ENCODE peak calls at places on chromosomes 2 and 18, in ten cellular contexts. One of them, this sample, is unnamed.

GRCh38 chr2:240346015-240346752 is 89.3 kb upstream of the GPC1 start:
- DNase-seq in esophagus squamous epithelium: no peak
- DNase-seq in dorsolateral prefrontal cortex: no peak
- DNase-seq in tibial nerve: no peak
- DNase-seq in ovary: no peak
- DNase-seq in right atrium auricular region: no peak
- DNase-seq in psoas muscle: no peak
- DNase-seq in fibroblast of villous mesenchyme: no peak
- DNase-seq in Peyer's patch: no peak
- DNase-seq in AG10803: no peak
- DNase-seq in this sample: no peak

GRCh38 chr2:28639836-28640235 is 111.8 kb upstream of the PPP1CB start:
- DNase-seq in esophagus squamous epithelium: no peak
- DNase-seq in dorsolateral prefrontal cortex: no peak
- DNase-seq in tibial nerve: no peak
- DNase-seq in ovary: no peak
- DNase-seq in right atrium auricular region: no peak
- DNase-seq in psoas muscle: no peak
- DNase-seq in fibroblast of villous mesenchyme: no peak
- DNase-seq in Peyer's patch: no peak
- DNase-seq in AG10803: no peak
- DNase-seq in this sample: no peak

GRCh38 chr2:132282911-132283310 is 121.2 kb upstream of the ANKRD30BL start:
- DNase-seq in esophagus squamous epithelium: no peak
- DNase-seq in dorsolateral prefrontal cortex: no peak
- DNase-seq in tibial nerve: no peak
- DNase-seq in ovary: no peak
- DNase-seq in right atrium auricular region: no peak
- DNase-seq in psoas muscle: no peak
- DNase-seq in fibroblast of villous mesenchyme: no peak
- DNase-seq in Peyer's patch: no peak
- DNase-seq in AG10803: no peak
- DNase-seq in this sample: no peak

GRCh38 chr2:66084948-66085590 is 349.9 kb upstream of the MEIS1 start:
- DNase-seq in esophagus squamous epithelium: no peak
- DNase-seq in dorsolateral prefrontal cortex: no peak
- DNase-seq in tibial nerve: no peak
- DNase-seq in ovary: no peak
- DNase-seq in right atrium auricular region: no peak
- DNase-seq in psoas muscle: no peak
- DNase-seq in fibroblast of villous mesenchyme: no peak
- DNase-seq in Peyer's patch: no peak
- DNase-seq in AG10803: no peak
- DNase-seq in this sample: no peak

GRCh38 chr2:105737980-105738657 is 6.6 kb upstream of the NCK2 start:
- DNase-seq in esophagus squamous epithelium: no peak
- DNase-seq in dorsolateral prefrontal cortex: no peak
- DNase-seq in tibial nerve: no peak
- DNase-seq in ovary: no peak
- DNase-seq in right atrium auricular region: no peak
- DNase-seq in psoas muscle: no peak
- DNase-seq in fibroblast of villous mesenchyme: no peak
- DNase-seq in Peyer's patch: no peak
- DNase-seq in AG10803: no peak
- DNase-seq in this sample: no peak

GRCh38 chr2:62467100-62467474 is 38.9 kb downstream of the TMEM17 start:
- DNase-seq in esophagus squamous epithelium: no peak
- DNase-seq in dorsolateral prefrontal cortex: no peak
- DNase-seq in tibial nerve: no peak
- DNase-seq in ovary: no peak
- DNase-seq in right atrium auricular region: no peak
- DNase-seq in psoas muscle: no peak
- DNase-seq in fibroblast of villous mesenchyme: no peak
- DNase-seq in Peyer's patch: no peak
- DNase-seq in AG10803: no peak
- DNase-seq in this sample: no peak

GRCh38 chr2:147416099-147416498 is 428.7 kb upstream of the ACVR2A start:
- DNase-seq in esophagus squamous epithelium: no peak
- DNase-seq in dorsolateral prefrontal cortex: no peak
- DNase-seq in tibial nerve: no peak
- DNase-seq in ovary: no peak
- DNase-seq in right atrium auricular region: no peak
- DNase-seq in psoas muscle: no peak
- DNase-seq in fibroblast of villous mesenchyme: no peak
- DNase-seq in Peyer's patch: no peak
- DNase-seq in AG10803: no peak
- DNase-seq in this sample: no peak

GRCh38 chr2:179031731-179032408 is 18.1 kb downstream of the CCDC141 start:
- DNase-seq in esophagus squamous epithelium: no peak
- DNase-seq in dorsolateral prefrontal cortex: no peak
- DNase-seq in tibial nerve: no peak
- DNase-seq in ovary: no peak
- DNase-seq in right atrium auricular region: no peak
- DNase-seq in psoas muscle: no peak
- DNase-seq in fibroblast of villous mesenchyme: peak
- DNase-seq in Peyer's patch: no peak
- DNase-seq in AG10803: peak
- DNase-seq in this sample: no peak

DNA sequence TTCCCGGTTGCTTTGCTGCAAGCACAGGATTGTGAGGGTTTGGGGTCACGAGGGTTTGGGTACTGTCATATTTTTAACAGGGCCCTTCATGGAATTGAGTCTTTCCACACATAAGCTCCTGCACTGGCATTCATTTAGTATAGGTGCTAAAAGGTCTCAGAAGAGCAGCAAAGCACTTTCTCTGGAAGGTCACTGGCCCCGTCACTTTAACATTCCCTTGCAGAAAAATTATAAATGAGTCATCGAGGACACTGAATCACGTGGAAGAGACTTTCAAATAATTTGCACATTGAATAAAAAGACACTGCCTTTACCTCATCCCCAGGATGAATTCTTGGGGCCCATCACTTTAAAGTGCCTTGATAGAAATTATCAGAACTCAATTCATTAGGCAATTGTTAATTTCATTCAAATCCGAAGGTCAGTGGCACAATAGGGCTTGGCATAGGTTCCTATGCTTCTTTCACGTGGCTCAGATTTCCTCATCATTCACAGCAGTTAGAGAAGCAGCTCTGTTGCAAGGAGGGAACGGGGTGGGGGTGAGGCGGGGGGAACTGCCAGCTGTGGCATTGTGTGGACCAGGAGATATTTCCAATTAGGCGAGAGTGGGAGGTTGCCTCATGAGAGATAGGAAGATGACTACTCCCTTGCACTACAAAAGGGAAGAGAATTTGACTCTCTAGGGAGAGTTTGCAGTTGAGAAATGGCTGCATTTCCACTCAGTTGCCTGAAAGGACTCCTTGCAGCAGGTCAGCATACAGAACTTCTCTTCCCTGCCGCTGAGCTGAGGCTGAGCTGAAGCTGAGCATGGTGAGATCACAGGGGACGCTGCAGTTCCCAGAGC is 86.4 kb upstream of the NPAS2 start:
- DNase-seq in esophagus squamous epithelium: no peak
- DNase-seq in dorsolateral prefrontal cortex: no peak
- DNase-seq in tibial nerve: no peak
- DNase-seq in ovary: no peak
- DNase-seq in right atrium auricular region: peak
- DNase-seq in psoas muscle: peak
- DNase-seq in fibroblast of villous mesenchyme: peak
- DNase-seq in Peyer's patch: no peak
- DNase-seq in AG10803: peak
- DNase-seq in this sample: no peak
- TF ChIP-seq CTCF in esophagus squamous epithelium: no peak
- TF ChIP-seq CTCF in dorsolateral prefrontal cortex: no peak
- TF ChIP-seq CTCF in tibial nerve: no peak
- TF ChIP-seq CTCF in ovary: no peak
- TF ChIP-seq CTCF in right atrium auricular region: no peak
- TF ChIP-seq CTCF in psoas muscle: no peak
- TF ChIP-seq CTCF in fibroblast of villous mesenchyme: no peak
- TF ChIP-seq CTCF in Peyer's patch: no peak
- TF ChIP-seq CTCF in AG10803: no peak
- TF ChIP-seq CTCF in this sample: no peak

DNA sequence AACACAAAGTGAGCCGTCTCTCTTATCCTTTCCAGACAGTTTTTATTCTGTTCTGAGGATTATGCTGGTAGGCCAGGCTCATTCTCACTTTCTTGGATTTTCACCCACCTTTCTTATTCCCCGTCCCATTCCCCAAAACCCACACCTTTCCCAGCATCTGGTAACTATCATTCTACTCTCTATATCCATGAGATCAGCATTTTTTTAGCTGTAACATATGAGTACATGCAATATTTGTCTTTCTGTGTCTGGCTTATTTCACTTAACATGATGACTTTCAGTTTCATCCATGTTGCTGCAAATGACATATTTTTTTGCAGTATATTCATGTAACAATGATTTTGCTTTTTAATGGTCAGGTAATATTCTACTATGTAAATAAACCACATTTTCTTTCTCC is 289.5 kb downstream of the RPRM start:
- DNase-seq in esophagus squamous epithelium: no peak
- DNase-seq in dorsolateral prefrontal cortex: no peak
- DNase-seq in tibial nerve: no peak
- DNase-seq in ovary: no peak
- DNase-seq in right atrium auricular region: no peak
- DNase-seq in psoas muscle: no peak
- DNase-seq in fibroblast of villous mesenchyme: no peak
- DNase-seq in Peyer's patch: no peak
- DNase-seq in AG10803: no peak
- DNase-seq in this sample: no peak
- TF ChIP-seq CTCF in esophagus squamous epithelium: no peak
- TF ChIP-seq CTCF in dorsolateral prefrontal cortex: no peak
- TF ChIP-seq CTCF in tibial nerve: no peak
- TF ChIP-seq CTCF in ovary: no peak
- TF ChIP-seq CTCF in right atrium auricular region: no peak
- TF ChIP-seq CTCF in psoas muscle: no peak
- TF ChIP-seq CTCF in fibroblast of villous mesenchyme: no peak
- TF ChIP-seq CTCF in Peyer's patch: no peak
- TF ChIP-seq CTCF in AG10803: no peak
- TF ChIP-seq CTCF in this sample: no peak

GRCh38 chr18:43786893-43787292 is 509.6 kb upstream of the SYT4 start:
- DNase-seq in esophagus squamous epithelium: no peak
- DNase-seq in dorsolateral prefrontal cortex: no peak
- DNase-seq in tibial nerve: no peak
- DNase-seq in ovary: no peak
- DNase-seq in right atrium auricular region: no peak
- DNase-seq in psoas muscle: no peak
- DNase-seq in fibroblast of villous mesenchyme: no peak
- DNase-seq in Peyer's patch: no peak
- DNase-seq in AG10803: no peak
- DNase-seq in this sample: no peak

GRCh38 chr18:43794363-43794762 is 517.1 kb upstream of the SYT4 start:
- DNase-seq in esophagus squamous epithelium: no peak
- DNase-seq in dorsolateral prefrontal cortex: no peak
- DNase-seq in tibial nerve: no peak
- DNase-seq in ovary: no peak
- DNase-seq in right atrium auricular region: no peak
- DNase-seq in psoas muscle: no peak
- DNase-seq in fibroblast of villous mesenchyme: no peak
- DNase-seq in Peyer's patch: no peak
- DNase-seq in AG10803: no peak
- DNase-seq in this sample: no peak

GRCh38 chr18:43785145-43785544 is 507.9 kb upstream of the SYT4 start:
- DNase-seq in esophagus squamous epithelium: no peak
- DNase-seq in dorsolateral prefrontal cortex: no peak
- DNase-seq in tibial nerve: no peak
- DNase-seq in ovary: no peak
- DNase-seq in right atrium auricular region: no peak
- DNase-seq in psoas muscle: no peak
- DNase-seq in fibroblast of villous mesenchyme: no peak
- DNase-seq in Peyer's patch: no peak
- DNase-seq in AG10803: no peak
- DNase-seq in this sample: no peak

GRCh38 chr18:43793910-43794309 is 516.6 kb upstream of the SYT4 start:
- DNase-seq in esophagus squamous epithelium: no peak
- DNase-seq in dorsolateral prefrontal cortex: no peak
- DNase-seq in tibial nerve: no peak
- DNase-seq in ovary: no peak
- DNase-seq in right atrium auricular region: no peak
- DNase-seq in psoas muscle: no peak
- DNase-seq in fibroblast of villous mesenchyme: no peak
- DNase-seq in Peyer's patch: no peak
- DNase-seq in AG10803: no peak
- DNase-seq in this sample: no peak

GRCh38 chr18:43789234-43790000 is 512.1 kb upstream of the SYT4 start:
- DNase-seq in esophagus squamous epithelium: no peak
- DNase-seq in dorsolateral prefrontal cortex: no peak
- DNase-seq in tibial nerve: no peak
- DNase-seq in ovary: no peak
- DNase-seq in right atrium auricular region: no peak
- DNase-seq in psoas muscle: no peak
- DNase-seq in fibroblast of villous mesenchyme: peak
- DNase-seq in Peyer's patch: no peak
- DNase-seq in AG10803: peak
- DNase-seq in this sample: no peak
- TF ChIP-seq CTCF in esophagus squamous epithelium: no peak
- TF ChIP-seq CTCF in dorsolateral prefrontal cortex: peak
- TF ChIP-seq CTCF in tibial nerve: peak
- TF ChIP-seq CTCF in ovary: no peak
- TF ChIP-seq CTCF in right atrium auricular region: no peak
- TF ChIP-seq CTCF in psoas muscle: peak
- TF ChIP-seq CTCF in fibroblast of villous mesenchyme: peak
- TF ChIP-seq CTCF in Peyer's patch: peak
- TF ChIP-seq CTCF in AG10803: peak
- TF ChIP-seq CTCF in this sample: peak

GRCh38 chr2:238134393-238134785 is 4.1 kb upstream of the KLHL30 start:
- DNase-seq in esophagus squamous epithelium: no peak
- DNase-seq in dorsolateral prefrontal cortex: no peak
- DNase-seq in tibial nerve: no peak
- DNase-seq in ovary: no peak
- DNase-seq in right atrium auricular region: no peak
- DNase-seq in psoas muscle: peak
- DNase-seq in fibroblast of villous mesenchyme: no peak
- DNase-seq in Peyer's patch: no peak
- DNase-seq in AG10803: no peak
- DNase-seq in this sample: no peak

GRCh38 chr2:238135601-238136150 is 2.8 kb upstream of the KLHL30 start:
- DNase-seq in esophagus squamous epithelium: no peak
- DNase-seq in dorsolateral prefrontal cortex: no peak
- DNase-seq in tibial nerve: no peak
- DNase-seq in ovary: no peak
- DNase-seq in right atrium auricular region: no peak
- DNase-seq in psoas muscle: peak
- DNase-seq in fibroblast of villous mesenchyme: no peak
- DNase-seq in Peyer's patch: no peak
- DNase-seq in AG10803: no peak
- DNase-seq in this sample: no peak

GRCh38 chr2:238132463-238133450 is 5.7 kb upstream of the KLHL30 start:
- DNase-seq in esophagus squamous epithelium: no peak
- DNase-seq in dorsolateral prefrontal cortex: no peak
- DNase-seq in tibial nerve: no peak
- DNase-seq in ovary: no peak
- DNase-seq in right atrium auricular region: no peak
- DNase-seq in psoas muscle: peak
- DNase-seq in fibroblast of villous mesenchyme: no peak
- DNase-seq in Peyer's patch: no peak
- DNase-seq in AG10803: no peak
- DNase-seq in this sample: no peak

GRCh38 chr2:238131761-238132462 is 6.6 kb upstream of the KLHL30 start:
- DNase-seq in esophagus squamous epithelium: no peak
- DNase-seq in dorsolateral prefrontal cortex: no peak
- DNase-seq in tibial nerve: no peak
- DNase-seq in ovary: no peak
- DNase-seq in right atrium auricular region: no peak
- DNase-seq in psoas muscle: peak
- DNase-seq in fibroblast of villous mesenchyme: no peak
- DNase-seq in Peyer's patch: no peak
- DNase-seq in AG10803: no peak
- DNase-seq in this sample: no peak

GRCh38 chr2:238133499-238134392 is 4.7 kb upstream of the KLHL30 start:
- DNase-seq in esophagus squamous epithelium: no peak
- DNase-seq in dorsolateral prefrontal cortex: no peak
- DNase-seq in tibial nerve: no peak
- DNase-seq in ovary: no peak
- DNase-seq in right atrium auricular region: no peak
- DNase-seq in psoas muscle: peak
- DNase-seq in fibroblast of villous mesenchyme: no peak
- DNase-seq in Peyer's patch: no peak
- DNase-seq in AG10803: no peak
- DNase-seq in this sample: no peak
- TF ChIP-seq CTCF in esophagus squamous epithelium: no peak
- TF ChIP-seq CTCF in dorsolateral prefrontal cortex: no peak
- TF ChIP-seq CTCF in tibial nerve: no peak
- TF ChIP-seq CTCF in ovary: no peak
- TF ChIP-seq CTCF in right atrium auricular region: no peak
- TF ChIP-seq CTCF in psoas muscle: no peak
- TF ChIP-seq CTCF in fibroblast of villous mesenchyme: no peak
- TF ChIP-seq CTCF in Peyer's patch: no peak
- TF ChIP-seq CTCF in AG10803: no peak
- TF ChIP-seq CTCF in this sample: no peak